ENCODE peak calls at places on chromosome 20, in six cellular contexts. O is pancreas, Q is GM12865, B is ovary, K is left ventricle myocardium inferior, W is neural crest cell. J is an unnamed sample.

GRCh38 chr20:47066484-47067270 is 172.0 kb downstream of the EYA2 start:
- DNase-seq in O (no peak), Q (no peak), B (no peak), K (no peak), W (no peak), J (no peak)

GRCh38 chr20:63943007-63943807 is 13.0 kb downstream of the UCKL1 start:
- DNase-seq in O (peak; percentile 37), Q (no peak), B (peak; percentile 32), K (no peak), W (no peak), J (no peak)

GRCh38 chr20:31670371-31671228 is 32.9 kb downstream of the COX4I2 start:
- DNase-seq in O (peak; percentile 84), Q (no peak), B (no peak), K (peak; percentile 78), W (no peak), J (no peak)

GRCh38 chr20:24491043-24491756 is 21.8 kb downstream of the SYNDIG1 start:
- DNase-seq in O (no peak), Q (no peak), B (no peak), K (no peak), W (no peak), J (no peak)

GRCh38 chr20:13336308-13337089 is 115.4 kb downstream of the ISM1 start:
- DNase-seq in O (no peak), Q (no peak), B (no peak), K (no peak), W (no peak), J (no peak)

GRCh38 chr20:35768731-35769664 is 2.8 kb upstream of the PHF20 start:
- DNase-seq in O (peak; percentile 89), Q (peak; percentile 85), B (peak; percentile 94), K (peak; percentile 96), W (peak; percentile 55), J (peak; percentile 100)

GRCh38 chr20:4560667-4561066 is 161.0 kb upstream of the PRND start:
- DNase-seq in O (no peak), Q (no peak), B (no peak), K (no peak), W (no peak), J (no peak)

GRCh38 chr20:36677422-36677771 is 31.4 kb upstream of the SLA2 start:
- DNase-seq in O (no peak), Q (no peak), B (no peak), K (no peak), W (no peak), J (no peak)

GRCh38 chr20:22243063-22243462 is 341.3 kb downstream of the FOXA2 start:
- DNase-seq in O (no peak), Q (no peak), B (no peak), K (no peak), W (no peak), J (no peak)

DNA sequence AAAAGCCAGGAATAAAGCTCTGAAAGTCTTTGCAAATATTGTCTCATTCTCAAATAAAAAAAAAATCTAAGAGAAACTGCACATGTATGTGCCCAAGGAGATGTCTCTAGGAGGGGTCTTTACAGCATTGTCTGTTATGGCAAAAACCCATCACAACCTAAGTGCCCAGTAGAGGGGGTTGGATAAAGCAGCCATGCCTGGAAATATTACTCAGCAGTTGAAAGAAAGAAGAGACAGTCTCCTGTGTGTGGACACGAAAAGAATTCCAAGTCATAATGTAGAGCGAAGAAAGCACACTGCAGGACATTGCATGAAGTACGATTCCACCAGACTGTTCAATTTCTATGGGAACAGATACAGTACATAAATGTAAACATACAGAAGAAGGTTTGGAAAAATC is 7.3 kb upstream of the TGM2 start:
- DNase-seq in O (no peak), Q (no peak), B (no peak), K (no peak), W (no peak), J (no peak)
- TF ChIP-seq CTCF in O (no peak), Q (no peak), B (no peak), K (peak; percentile 11), W (no peak), J (no peak)

DNA sequence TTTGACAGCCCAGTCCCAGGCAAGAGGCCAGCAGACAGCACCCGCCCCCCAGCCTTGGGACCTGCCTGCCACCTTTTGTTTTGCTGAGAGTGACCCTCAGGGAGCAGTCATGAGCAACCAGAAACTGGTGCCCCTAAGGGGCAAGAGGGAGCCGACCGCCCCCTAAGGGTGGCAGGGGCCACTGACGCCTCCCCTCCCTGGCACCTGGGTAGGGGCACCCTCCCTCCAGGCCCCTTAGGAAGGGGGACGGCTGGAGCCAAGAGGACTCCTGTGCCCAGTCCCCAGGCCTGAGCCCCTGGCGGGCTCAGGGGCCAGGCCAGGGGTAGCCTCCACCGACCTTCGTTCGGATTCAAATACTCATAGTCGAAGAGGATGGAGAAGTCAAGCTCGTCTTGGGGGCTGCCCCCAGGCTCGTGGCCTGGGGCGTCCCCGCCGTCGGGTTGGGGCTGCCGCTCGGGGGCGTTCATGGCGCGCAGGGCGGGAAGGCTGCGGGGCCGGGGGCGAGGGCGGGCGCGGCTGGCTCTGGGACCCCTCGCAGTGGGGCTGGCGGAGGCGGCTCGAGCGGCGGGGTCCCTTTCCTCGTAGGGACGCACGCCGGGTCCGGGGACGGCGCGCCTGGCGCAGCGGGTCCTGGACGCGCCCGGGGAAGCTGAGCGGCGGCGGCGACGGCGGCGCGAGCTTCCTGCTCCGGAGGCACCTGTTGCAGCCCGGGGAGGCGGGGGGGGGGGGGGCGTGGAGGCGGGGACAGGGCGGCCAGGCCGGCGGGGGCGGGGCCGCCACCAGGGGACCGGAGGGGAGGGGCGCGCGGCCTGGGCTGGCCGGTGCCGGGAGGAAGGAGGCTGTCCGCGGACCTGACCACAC is at the start of gene NFATC2:
- DNase-seq in O (peak; percentile 80), Q (peak; percentile 69), B (peak; percentile 45), K (peak; percentile 52), W (no peak), J (no peak)
- TF ChIP-seq CTCF in O (peak; percentile 13), Q (peak; percentile 50), B (no peak), K (peak; percentile 31), W (peak; percentile 40), J (no peak)

GRCh38 chr20:15702161-15702560 is 871.1 kb downstream of the KIF16B start:
- DNase-seq in O (no peak), Q (no peak), B (no peak), K (no peak), W (no peak), J (no peak)

GRCh38 chr20:15703171-15703911 is 869.9 kb downstream of the KIF16B start:
- DNase-seq in O (no peak), Q (peak; percentile 7), B (no peak), K (no peak), W (no peak), J (no peak)

GRCh38 chr20:15700147-15700765 is 873.0 kb downstream of the KIF16B start:
- DNase-seq in O (no peak), Q (no peak), B (peak; percentile 15), K (no peak), W (no peak), J (no peak)

DNA sequence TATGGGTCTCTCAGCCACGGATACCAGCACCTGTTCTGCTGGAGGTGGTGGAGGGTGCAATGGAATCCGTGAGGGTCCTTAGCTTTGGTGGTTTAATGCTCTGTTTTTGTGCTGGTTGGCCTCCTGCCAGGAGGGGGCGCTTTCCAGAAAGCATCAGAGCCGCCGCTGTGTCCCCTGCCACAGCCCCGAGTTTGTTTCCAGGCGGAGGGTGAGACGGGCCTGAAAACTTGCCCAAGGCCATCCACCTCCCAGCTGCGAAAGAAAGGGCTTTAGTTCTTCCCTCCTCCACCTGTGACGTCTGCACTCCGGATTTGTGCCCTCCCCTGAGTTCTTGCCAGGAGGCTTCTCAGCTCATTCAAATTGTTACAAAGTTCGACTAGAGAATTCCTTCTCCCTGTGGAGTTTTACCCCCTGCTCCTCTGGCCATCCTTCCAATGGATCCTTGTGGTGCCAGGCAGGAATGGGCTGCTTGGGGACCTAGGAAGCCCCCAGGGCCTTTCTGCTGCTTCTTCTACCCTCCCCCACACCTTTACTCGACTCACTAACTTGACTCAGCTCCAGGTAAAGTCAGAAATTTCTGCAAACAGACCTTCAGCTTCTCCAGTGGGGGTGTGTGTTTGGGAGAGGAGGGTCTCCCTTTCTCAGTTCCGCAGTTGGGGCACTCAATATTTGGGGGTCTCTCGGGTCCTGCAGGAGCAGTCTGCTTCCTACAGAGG is 873.7 kb downstream of the KIF16B start:
- DNase-seq in O (no peak), Q (no peak), B (peak; percentile 72), K (no peak), W (no peak), J (no peak)
- TF ChIP-seq CTCF in O (no peak), Q (no peak), B (no peak), K (no peak), W (peak; percentile 23), J (no peak)

GRCh38 chr20:41889125-41889870 is 271.1 kb upstream of the CHD6 start:
- DNase-seq in O (no peak), Q (peak; percentile 15), B (no peak), K (no peak), W (no peak), J (no peak)
- TF ChIP-seq CTCF in O (no peak), Q (no peak), B (no peak), K (peak; percentile 27), W (peak; percentile 42), J (no peak)

DNA sequence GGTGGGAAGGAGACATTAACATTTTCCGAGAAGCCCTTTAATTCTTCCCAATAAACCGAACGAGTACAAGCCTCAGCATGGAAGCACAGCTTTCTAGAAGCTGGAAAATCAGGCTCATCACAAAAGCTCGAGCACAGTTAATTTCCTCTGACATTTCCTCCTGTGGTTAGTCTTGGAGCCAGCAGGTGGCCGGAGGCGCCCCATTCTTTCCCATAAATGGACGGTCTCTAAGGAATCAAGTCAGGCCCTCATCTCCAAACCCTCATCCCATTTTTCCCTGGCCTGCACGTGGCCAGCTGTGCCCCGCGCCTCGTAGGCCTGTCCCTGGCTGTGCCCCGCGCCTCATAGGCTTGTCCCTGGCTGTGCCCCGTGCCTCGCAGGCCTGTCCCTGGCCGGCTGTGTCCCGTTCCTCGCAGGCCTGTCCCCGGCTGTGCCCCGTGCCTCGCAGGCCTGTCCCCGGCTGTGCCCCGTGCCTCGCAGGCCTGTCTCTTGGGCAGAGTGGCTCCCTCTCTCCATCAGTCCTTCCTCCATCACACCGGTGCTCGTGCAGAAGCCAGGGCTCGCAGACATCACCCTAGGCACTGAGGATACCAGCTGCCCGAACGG is 19.7 kb upstream of the NTSR1 start:
- DNase-seq in O (no peak), Q (no peak), B (no peak), K (no peak), W (no peak), J (no peak)
- TF ChIP-seq CTCF in O (no peak), Q (no peak), B (no peak), K (peak; percentile 36), W (peak; percentile 33), J (no peak)